ENCODE peak calls at places on chromosomes 5 and 9, in four cellular contexts. One of them, this sample, is unnamed.

GRCh38 chr9:25964239-25964638 is 286.0 kb upstream of the TUSC1 start:
- DNase-seq in HepG2: peak; percentile 47
- DNase-seq in HCT116: peak; percentile 1
- DNase-seq in K562: no peak
- DNase-seq in this sample: peak; percentile 2

GRCh38 chr9:35733109-35733541 is 659 bp downstream of the CREB3 start:
- DNase-seq in HCT116: peak; percentile 79
- DNase-seq in K562: peak; percentile 66
- DNase-seq in HepG2: peak; percentile 60
- DNase-seq in this sample: no peak

GRCh38 chr5:126450388-126450787 is 27.2 kb downstream of the GRAMD2B start:
- DNase-seq in HCT116: no peak
- DNase-seq in K562: peak; percentile 68
- DNase-seq in HepG2: no peak
- DNase-seq in this sample: no peak

GRCh38 chr9:98189412-98189811 is 3.0 kb downstream of the CORO2A start:
- DNase-seq in K562: no peak
- DNase-seq in HepG2: no peak
- DNase-seq in HCT116: no peak
- DNase-seq in this sample: no peak

GRCh38 chr5:172909931-172910502 is 49.2 kb upstream of the RPL26L1 start:
- DNase-seq in K562: no peak
- DNase-seq in HCT116: no peak
- DNase-seq in HepG2: no peak
- DNase-seq in this sample: no peak

GRCh38 chr9:127351182-127352166 is 45.5 kb upstream of the SLC2A8 start:
- DNase-seq in HCT116: no peak
- DNase-seq in K562: no peak
- DNase-seq in HepG2: no peak
- DNase-seq in this sample: no peak

GRCh38 chr9:115170674-115171073 is 52.7 kb upstream of the TNC start:
- DNase-seq in HepG2: no peak
- DNase-seq in K562: no peak
- DNase-seq in HCT116: peak; percentile 48
- DNase-seq in this sample: no peak

GRCh38 chr5:135242021-135242480 is 157.0 kb downstream of the MACROH2A1 start:
- DNase-seq in K562: no peak
- DNase-seq in HepG2: no peak
- DNase-seq in HCT116: no peak
- DNase-seq in this sample: no peak

GRCh38 chr5:15992918-15993317 is 186.7 kb downstream of the MARCHF11 start:
- DNase-seq in K562: no peak
- DNase-seq in HCT116: no peak
- DNase-seq in HepG2: no peak
- DNase-seq in this sample: no peak

GRCh38 chr9:6551126-6551525 is 94.4 kb downstream of the GLDC start:
- DNase-seq in HepG2: no peak
- DNase-seq in HCT116: no peak
- DNase-seq in K562: no peak
- DNase-seq in this sample: no peak

GRCh38 chr5:43679214-43679613 is 76.2 kb downstream of the NNT start:
- DNase-seq in HepG2: no peak
- DNase-seq in HCT116: no peak
- DNase-seq in K562: no peak
- DNase-seq in this sample: no peak

GRCh38 chr5:80905405-80905804 is 54.8 kb upstream of the RASGRF2 start:
- DNase-seq in HCT116: no peak
- DNase-seq in HepG2: no peak
- DNase-seq in K562: no peak
- DNase-seq in this sample: no peak

DNA sequence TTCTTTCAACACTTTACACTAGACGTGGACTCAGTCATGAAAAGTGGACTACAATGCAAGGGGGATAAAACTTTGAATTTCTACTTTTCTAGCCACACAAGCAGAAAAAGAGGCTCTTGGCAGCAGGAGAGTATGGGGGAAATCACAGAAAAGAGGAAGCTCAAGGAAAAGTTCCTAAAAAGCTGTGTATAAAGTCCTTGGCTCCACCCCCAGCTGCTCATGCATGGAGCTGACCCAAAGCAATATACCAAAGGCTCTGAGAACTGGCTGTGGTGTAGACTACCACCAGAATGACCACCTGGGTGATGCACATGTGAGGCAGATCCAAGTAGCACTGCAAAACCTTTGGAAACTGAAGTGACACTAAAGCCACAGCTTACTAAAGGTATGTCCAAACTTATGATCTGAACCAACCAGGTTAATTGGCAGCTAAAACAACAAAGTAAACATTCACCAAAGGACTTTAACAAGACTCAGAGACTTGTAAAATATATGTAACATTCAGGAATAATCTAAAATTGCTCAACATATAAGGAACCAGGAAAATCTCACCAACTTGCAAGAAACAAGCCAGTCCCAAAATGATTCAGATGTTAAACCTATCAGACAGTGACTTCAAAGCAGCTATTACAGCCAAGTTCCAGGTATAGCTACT is 55.5 kb upstream of the RASGRF2 start:
- DNase-seq in HepG2: no peak
- DNase-seq in HCT116: no peak
- DNase-seq in K562: no peak
- DNase-seq in this sample: no peak
- TF ChIP-seq TCF7L2 in HepG2: no peak
- TF ChIP-seq TCF7L2 in HCT116: no peak
- TF ChIP-seq TCF7L2 in K562: no peak
- TF ChIP-seq TCF7L2 in this sample: no peak

DNA sequence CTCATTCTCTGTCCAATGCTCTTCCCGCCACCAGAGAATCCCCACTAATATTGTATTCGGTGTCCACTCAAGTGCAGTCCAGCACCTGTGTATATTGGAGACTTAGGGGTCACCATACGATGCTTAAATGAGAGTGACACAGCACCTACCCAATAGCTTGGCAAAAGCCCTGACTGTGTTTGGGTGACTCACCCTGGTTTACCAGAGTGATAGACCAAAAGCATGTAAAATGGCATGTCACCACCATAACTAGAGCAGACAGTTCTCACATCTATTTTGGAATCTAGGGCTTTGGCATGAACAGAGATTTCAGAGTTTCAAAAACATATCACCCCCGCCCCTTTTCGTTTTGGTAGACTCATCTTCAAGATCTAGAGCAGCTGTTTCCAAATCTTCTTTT is 217.3 kb upstream of the RASEF start:
- DNase-seq in K562: no peak
- DNase-seq in HepG2: no peak
- DNase-seq in HCT116: no peak
- DNase-seq in this sample: no peak
- H3K4me3 ChIP-seq in K562: no peak overlapping the region
- H3K4me3 ChIP-seq in HepG2: no peak overlapping the region
- H3K4me3 ChIP-seq in HCT116: no peak overlapping the region
- H3K4me3 ChIP-seq in this sample: no peak overlapping the region

GRCh38 chr9:131899248-131899882 is 159.5 kb upstream of the RAPGEF1 start:
- DNase-seq in HCT116: no peak
- DNase-seq in HepG2: no peak
- DNase-seq in K562: no peak
- DNase-seq in this sample: no peak
- TF ChIP-seq POLR2AphosphoS5 in HCT116: no peak
- TF ChIP-seq POLR2AphosphoS5 in HepG2: no peak
- TF ChIP-seq POLR2AphosphoS5 in K562: no peak
- TF ChIP-seq POLR2AphosphoS5 in this sample: no peak

DNA sequence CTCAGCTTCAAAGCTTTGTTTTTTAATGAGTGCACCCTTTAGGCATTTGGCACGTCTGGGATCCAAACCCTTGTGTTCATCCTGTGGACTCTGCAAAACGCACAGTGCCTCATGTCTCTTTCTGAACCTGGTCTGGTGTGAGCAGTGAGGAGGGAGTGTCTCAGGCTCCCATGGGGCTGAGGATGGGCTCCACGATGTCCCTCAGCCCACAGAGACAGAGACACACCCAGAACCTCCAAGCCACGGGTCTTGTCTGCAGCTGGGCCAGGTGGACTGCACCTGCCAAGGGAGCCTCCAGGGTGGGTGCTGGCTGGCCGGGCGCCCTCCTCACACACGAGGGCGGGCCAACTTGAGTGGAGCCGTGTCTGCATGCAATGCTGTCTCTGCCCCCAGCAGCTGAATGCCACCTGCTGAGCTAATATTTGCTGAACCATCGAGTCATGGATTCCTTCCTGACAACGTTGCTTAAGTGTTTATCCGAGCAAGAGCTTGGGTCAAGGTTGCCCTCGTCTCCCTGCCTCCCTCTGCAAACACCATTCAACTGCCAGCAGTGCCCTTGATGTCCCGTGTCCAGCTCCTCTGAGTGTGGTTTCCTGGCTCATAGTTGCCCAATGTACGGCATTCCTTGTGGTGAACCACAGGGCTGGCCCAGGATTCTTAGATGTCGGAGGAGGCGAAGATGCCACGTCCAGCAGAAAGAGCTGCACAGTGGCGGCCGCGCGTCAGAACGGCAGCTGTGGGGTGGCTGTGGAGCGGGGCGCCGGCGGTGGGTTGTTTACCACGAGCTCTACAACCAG is 31.4 kb upstream of the LPCAT1 start:
- DNase-seq in K562: no peak
- DNase-seq in HCT116: peak; percentile 19
- DNase-seq in HepG2: peak; percentile 96
- DNase-seq in this sample: peak; percentile 98
- TF ChIP-seq TCF7L2 in K562: no peak
- TF ChIP-seq TCF7L2 in HCT116: no peak
- TF ChIP-seq TCF7L2 in HepG2: no peak
- TF ChIP-seq TCF7L2 in this sample: peak; percentile 71

GRCh38 chr9:136341042-136341655 is 13.8 kb downstream of the GPSM1 start:
- DNase-seq in HCT116: no peak
- DNase-seq in HepG2: no peak
- DNase-seq in K562: no peak
- DNase-seq in this sample: no peak

GRCh38 chr9:136341769-136342168 is 14.4 kb downstream of the GPSM1 start:
- DNase-seq in HepG2: no peak
- DNase-seq in HCT116: no peak
- DNase-seq in K562: no peak
- DNase-seq in this sample: no peak

GRCh38 chr9:136343121-136343883 is 16.0 kb downstream of the GPSM1 start:
- DNase-seq in HCT116: no peak
- DNase-seq in HepG2: no peak
- DNase-seq in K562: no peak
- DNase-seq in this sample: no peak

GRCh38 chr9:136343884-136344269 is 16.5 kb downstream of the GPSM1 start:
- DNase-seq in K562: no peak
- DNase-seq in HCT116: no peak
- DNase-seq in HepG2: no peak
- DNase-seq in this sample: no peak

GRCh38 chr9:136342191-136343120 is 15.1 kb downstream of the GPSM1 start:
- DNase-seq in HepG2: no peak
- DNase-seq in K562: peak; percentile 93
- DNase-seq in HCT116: no peak
- DNase-seq in this sample: no peak
- H3K4me3 ChIP-seq in HepG2: no peak overlapping the region
- H3K4me3 ChIP-seq in K562: peak overlapping the region; percentile 45
- H3K4me3 ChIP-seq in HCT116: no peak overlapping the region
- H3K4me3 ChIP-seq in this sample: no peak overlapping the region

DNA sequence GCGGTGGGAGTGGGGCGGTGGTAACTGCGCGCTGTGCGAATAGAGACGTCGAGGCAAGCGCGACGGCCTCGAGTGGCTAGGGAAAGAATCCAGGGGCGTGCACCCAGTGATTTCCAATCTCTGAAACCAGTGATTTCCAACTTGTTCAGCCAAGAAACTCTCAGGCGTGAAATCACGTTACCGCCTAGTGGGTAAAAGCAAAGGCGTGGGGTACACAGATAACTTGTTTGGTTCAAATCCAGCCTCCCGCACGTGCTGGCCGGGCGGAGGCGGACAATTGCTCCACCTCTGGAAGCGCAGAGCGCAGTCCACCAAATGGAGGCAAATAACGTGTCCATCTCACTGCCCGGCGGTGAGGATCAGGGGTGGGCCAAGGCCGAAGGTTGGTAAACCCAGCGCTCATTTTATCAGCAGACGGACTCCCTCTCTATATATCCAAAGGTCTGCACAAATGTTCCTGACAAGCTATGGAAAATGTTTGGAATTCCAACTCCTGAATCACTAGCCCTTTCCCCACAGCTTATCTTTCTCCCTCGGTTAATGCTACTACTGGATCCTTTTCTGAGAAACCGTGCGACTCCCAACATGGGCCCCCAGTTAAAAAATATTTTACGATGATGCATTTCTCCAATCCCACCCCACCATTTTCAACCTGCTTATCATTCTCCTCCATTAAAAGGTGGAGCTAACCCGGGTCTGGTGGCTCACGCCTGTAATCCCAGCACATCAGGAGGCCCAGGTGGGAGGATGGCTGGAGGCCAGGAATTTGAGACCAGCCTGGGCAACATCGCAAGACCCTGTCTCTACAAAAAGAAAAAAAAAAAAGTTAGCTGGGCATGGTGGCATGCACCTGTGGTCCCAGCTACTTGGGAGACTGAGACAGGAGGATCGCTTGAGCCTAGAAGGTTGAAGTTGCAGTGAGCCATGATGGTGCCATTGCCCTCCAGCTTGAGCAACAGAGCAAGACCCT is 950 bp upstream of the FNBP1 start:
- DNase-seq in K562: peak; percentile 77
- DNase-seq in HCT116: no peak
- DNase-seq in HepG2: peak; percentile 83
- DNase-seq in this sample: no peak
- TF ChIP-seq POLR2AphosphoS5 in K562: no peak
- TF ChIP-seq POLR2AphosphoS5 in HCT116: no peak
- TF ChIP-seq POLR2AphosphoS5 in HepG2: no peak
- TF ChIP-seq POLR2AphosphoS5 in this sample: no peak

This sample was measured in Panc1.